ENCODE peak calls at places on chromosomes 13 and 19, in four cellular contexts. V is neural progenitor cell; M is CD4-positive, CD25-positive, alpha-beta regulatory T cell; G is effector memory CD4-positive, alpha-beta T cell. T is an unnamed sample.

GRCh38 chr19:45972944-45973525 is 630 bp downstream of the NOVA2 start:
- DNase-seq in G (no peak), V (peak; percentile 68), M (no peak), T (no peak)

GRCh38 chr13:66612983-66613382 is 617.2 kb downstream of the PCDH9 start:
- DNase-seq in M (no peak), V (peak; percentile 28), G (no peak), T (no peak)

GRCh38 chr13:27011661-27012060 is 159.9 kb downstream of the USP12 start:
- DNase-seq in V (no peak), M (no peak), G (no peak), T (no peak)

GRCh38 chr19:39237200-39238184 is 7.3 kb downstream of the IFNL3 start:
- DNase-seq in G (no peak), M (peak; percentile 53), V (no peak), T (peak; percentile 21)

GRCh38 chr13:30998548-30999140 is 66.2 kb downstream of the TEX26 start:
- DNase-seq in V (peak; percentile 27), M (no peak), G (no peak), T (peak; percentile 32)

GRCh38 chr13:30932481-30933333 is at the start of gene TEX26:
- DNase-seq in G (no peak), V (peak; percentile 90), M (no peak), T (peak; percentile 60)

GRCh38 chr19:13964776-13965175 is 12.5 kb downstream of the DCAF15 start:
- DNase-seq in M (no peak), V (no peak), G (no peak), T (no peak)

GRCh38 chr19:43759515-43759914 is 4.8 kb upstream of the SMG9 start:
- DNase-seq in V (no peak), M (no peak), G (no peak), T (peak; percentile 33)

GRCh38 chr19:16371540-16371986 is 46.9 kb downstream of the KLF2 start:
- DNase-seq in M (peak; percentile 98), G (peak; percentile 89), V (no peak), T (no peak)

GRCh38 chr19:17205237-17206140 is 9.7 kb upstream of the USE1 start:
- DNase-seq in G (peak; percentile 19), M (peak; percentile 73), V (peak; percentile 75), T (peak; percentile 72)

GRCh38 chr13:98377635-98378378 is 199.1 kb downstream of the STK24 start:
- DNase-seq in M (no peak), G (no peak), V (no peak), T (no peak)

GRCh38 chr13:41652735-41653361 is 195.5 kb downstream of the RGCC start:
- DNase-seq in M (peak; percentile 74), V (peak; percentile 33), G (no peak), T (peak; percentile 76)

GRCh38 chr19:41926028-41926860 is 2.0 kb downstream of the ERFL start:
- DNase-seq in V (peak; percentile 44), M (no peak), G (no peak), T (no peak)

GRCh38 chr19:41922585-41922984 is 5.7 kb downstream of the ERFL start:
- DNase-seq in G (no peak), V (no peak), M (no peak), T (no peak)

GRCh38 chr19:41925208-41926003 is 2.8 kb downstream of the ERFL start:
- DNase-seq in G (no peak), M (no peak), V (no peak), T (no peak)

GRCh38 chr19:41923045-41923788 is 5.0 kb downstream of the ERFL start:
- DNase-seq in V (no peak), G (no peak), M (no peak), T (no peak)

GRCh38 chr19:41924151-41925145 is 3.8 kb downstream of the ERFL start:
- DNase-seq in G (no peak), V (no peak), M (no peak), T (no peak)
- H3K27me3 ChIP-seq in G (no peaks in the 10 kb centered on the region), V (peaks cover 98% of the 10 kb centered on the region), M (no peaks in the 10 kb centered on the region), T (peaks cover 98% of the 10 kb centered on the region)

GRCh38 chr19:18494267-18494607 is 27.6 kb downstream of the ELL start:
- DNase-seq in V (no peak), M (no peak), G (peak; percentile 36), T (peak; percentile 47)

GRCh38 chr19:18495204-18495911 is 26.5 kb downstream of the ELL start:
- DNase-seq in M (no peak), V (peak; percentile 62), G (no peak), T (no peak)

GRCh38 chr19:18499055-18499775 is 22.7 kb downstream of the ELL start:
- DNase-seq in G (no peak), V (no peak), M (peak; percentile 27), T (no peak)

GRCh38 chr19:18496167-18496979 is 25.5 kb downstream of the ELL start:
- DNase-seq in V (no peak), G (peak; percentile 86), M (peak; percentile 72), T (peak; percentile 43)

GRCh38 chr19:18496980-18497256 is 25.0 kb downstream of the ELL start:
- DNase-seq in M (no peak), V (no peak), G (no peak), T (no peak)
- H3K4me1 ChIP-seq in M (peaks cover 64% of the 10 kb centered on the region), V (peaks cover 5% of the 10 kb centered on the region), G (peaks cover 63% of the 10 kb centered on the region), T (peaks cover 16% of the 10 kb centered on the region)

GRCh38 chr19:54882758-54883157 is 8.7 kb downstream of the FCAR start:
- DNase-seq in G (no peak), M (peak; percentile 52), V (no peak), T (no peak)
- H3K27me3 ChIP-seq in G (peaks cover 4% of the 10 kb centered on the region), M (no peaks in the 10 kb centered on the region), V (peaks cover 16% of the 10 kb centered on the region), T (no peaks in the 10 kb centered on the region)

DNA sequence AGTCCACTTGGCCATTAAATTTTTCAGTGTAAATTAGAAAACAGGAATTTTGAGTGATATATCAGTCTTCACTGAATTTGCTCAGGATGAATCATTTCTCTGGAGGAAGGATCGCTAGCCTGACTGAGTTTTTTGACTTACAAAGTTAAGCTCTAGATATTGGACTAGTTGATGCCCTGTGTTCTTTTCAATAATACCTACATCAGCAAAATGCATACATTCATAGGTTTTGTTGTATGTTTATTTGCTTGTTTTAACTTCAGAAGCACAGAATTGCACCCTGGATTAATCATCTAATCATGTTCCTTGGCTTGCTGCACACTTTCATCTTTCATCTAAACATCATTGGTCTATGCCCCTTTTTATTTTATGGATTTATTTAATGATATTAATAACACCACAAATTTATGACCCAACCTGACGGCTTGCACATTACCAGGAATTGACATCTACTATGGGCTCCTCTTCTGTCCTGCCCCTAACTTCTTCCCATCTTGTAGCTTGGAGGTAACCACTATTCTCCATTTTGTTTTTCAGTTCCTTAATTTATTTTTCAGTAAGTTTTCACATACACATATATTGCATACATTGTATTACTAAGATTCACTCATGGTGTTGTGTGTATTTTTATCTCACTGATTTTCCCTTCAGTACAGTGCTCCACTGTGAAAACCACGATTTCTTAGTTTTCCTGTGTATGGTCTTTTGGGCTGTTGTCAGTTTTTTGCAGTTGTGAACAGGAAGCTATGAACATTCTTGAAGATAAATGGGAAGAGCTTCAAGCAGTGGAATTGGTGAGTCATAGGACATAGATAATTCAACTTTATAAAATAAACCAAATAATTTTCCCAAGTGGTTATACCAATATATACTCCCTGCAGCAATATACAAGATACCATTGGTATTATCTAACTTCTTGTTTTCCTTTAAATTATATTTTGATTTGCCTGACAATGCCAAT is 23.3 kb downstream of the COMMD6 start:
- DNase-seq in V (no peak), G (no peak), M (no peak), T (no peak)
- H3K4me1 ChIP-seq in V (no peaks in the 10 kb centered on the region), G (no peaks in the 10 kb centered on the region), M (no peaks in the 10 kb centered on the region), T (no peaks in the 10 kb centered on the region)

GRCh38 chr13:52845766-52846566 is 2.5 kb downstream of the PCDH8 start:
- DNase-seq in M (peak; percentile 49), V (peak; percentile 85), G (no peak), T (peak; percentile 36)
- H3K27me3 ChIP-seq in M (peaks cover 37% of the 10 kb centered on the region), V (peaks cover 94% of the 10 kb centered on the region), G (peaks cover 42% of the 10 kb centered on the region), T (peaks cover 61% of the 10 kb centered on the region)

DNA sequence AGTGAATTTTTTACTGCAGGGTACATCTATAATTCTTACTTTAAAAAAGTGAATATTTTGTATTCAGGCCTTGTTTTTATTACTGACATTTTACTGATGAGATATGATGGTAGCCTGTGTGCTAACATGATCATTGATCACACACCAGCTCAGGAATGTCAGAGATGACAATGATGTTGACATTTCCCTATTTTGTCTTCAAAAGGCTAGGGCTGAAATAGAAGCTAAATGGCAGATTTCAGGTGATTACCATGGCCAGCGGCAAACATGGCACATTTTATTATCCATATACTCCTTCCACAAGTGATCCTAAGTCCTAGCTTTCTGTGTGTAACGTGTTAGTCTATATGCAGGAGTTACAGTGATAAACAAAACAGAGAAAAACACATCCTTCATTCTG is 544.3 kb upstream of the MIR17HG start:
- DNase-seq in M (no peak), G (no peak), V (no peak), T (no peak)
- H3K4me1 ChIP-seq in M (no peaks in the 10 kb centered on the region), G (no peaks in the 10 kb centered on the region), V (peaks cover 12% of the 10 kb centered on the region), T (no peaks in the 10 kb centered on the region)

GRCh38 chr13:78608254-78608704 is 4.9 kb upstream of the POU4F1 start:
- DNase-seq in V (peak; percentile 29), M (no peak), G (no peak), T (no peak)
- H3K27me3 ChIP-seq in V (peaks cover 100% of the 10 kb centered on the region), M (peaks cover 49% of the 10 kb centered on the region), G (peaks cover 65% of the 10 kb centered on the region), T (peaks cover 94% of the 10 kb centered on the region)

GRCh38 chr19:41325640-41325946 is 15.6 kb downstream of the CCDC97 start:
- DNase-seq in V (no peak), G (no peak), M (no peak), T (no peak)

GRCh38 chr19:41324921-41325639 is 15.1 kb downstream of the CCDC97 start:
- DNase-seq in V (peak; percentile 60), M (no peak), G (no peak), T (peak; percentile 85)

GRCh38 chr19:41323023-41323422 is 13.1 kb downstream of the CCDC97 start:
- DNase-seq in V (no peak), G (no peak), M (no peak), T (peak; percentile 81)

GRCh38 chr19:41323430-41324125 is 13.6 kb downstream of the CCDC97 start:
- DNase-seq in G (no peak), M (no peak), V (no peak), T (peak; percentile 97)

DNA sequence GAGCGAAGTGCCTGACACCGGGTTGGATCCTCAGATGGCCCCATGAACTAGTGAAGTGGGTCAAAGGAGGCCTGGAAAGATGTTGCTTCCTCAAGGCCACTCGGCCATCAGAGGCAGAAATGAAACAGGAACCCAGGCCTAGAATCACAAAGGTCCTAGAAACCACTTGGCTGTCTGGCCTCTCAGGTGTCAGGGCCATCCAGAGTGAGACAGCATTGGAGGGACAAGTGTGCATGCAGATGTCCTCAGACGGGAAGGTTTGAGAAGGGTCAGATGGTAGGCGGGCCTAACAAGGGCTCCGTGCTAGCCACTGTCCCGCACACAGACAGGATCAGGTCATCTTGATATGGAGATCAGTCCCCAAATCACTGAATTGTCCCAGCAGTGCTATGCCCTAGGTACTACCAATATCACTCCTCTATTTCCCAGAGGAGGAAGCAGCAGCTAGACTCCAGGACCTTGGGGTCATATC is 14.3 kb downstream of the CCDC97 start:
- DNase-seq in V (no peak), G (no peak), M (no peak), T (no peak)
- H3K4me1 ChIP-seq in V (peaks cover 18% of the 10 kb centered on the region), G (peaks cover 30% of the 10 kb centered on the region), M (peaks cover 37% of the 10 kb centered on the region), T (peaks cover 39% of the 10 kb centered on the region)